ENCODE peak calls at places on chromosomes 6 and 20, in nine cellular contexts. Y, C, Z, G, J, U, R, P and X are unnamed samples.

GRCh38 chr20:33789109-33789857 is 21.9 kb upstream of the CHMP4B start:
- DNase-seq in R (peak), U (no peak), G (peak), Y (no peak), P (no peak), C (peak), Z (no peak), J (no peak), X (peak)

GRCh38 chr20:35742741-35743523 is 872 bp upstream of the RBM39 start:
- DNase-seq in J (no peak), G (no peak), R (no peak), U (peak), P (no peak), Y (peak), C (no peak), Z (no peak), X (no peak)

GRCh38 chr6:89895273-89895874 is 1.1 kb downstream of the GJA10 start:
- DNase-seq in G (no peak), P (no peak), R (peak), Z (no peak), Y (no peak), U (no peak), C (no peak), J (no peak), X (no peak)

GRCh38 chr6:41503435-41503768 is 42.8 kb upstream of the FOXP4 start:
- DNase-seq in R (no peak), G (no peak), J (no peak), Y (no peak), U (no peak), P (no peak), Z (no peak), C (no peak), X (no peak)

GRCh38 chr6:51541847-51542246 is 545.6 kb downstream of the PKHD1 start:
- DNase-seq in Z (peak), R (peak), Y (no peak), U (no peak), P (no peak), J (no peak), C (no peak), G (no peak), X (no peak)

GRCh38 chr6:56849876-56850275 is 105.0 kb upstream of the BEND6 start:
- DNase-seq in Z (peak), Y (no peak), G (no peak), P (no peak), J (no peak), U (no peak), C (no peak), R (peak), X (no peak)

GRCh38 chr6:108800510-108800909 is 47.7 kb upstream of the ARMC2 start:
- DNase-seq in C (no peak), Y (no peak), U (no peak), R (no peak), G (no peak), Z (peak), J (no peak), P (no peak), X (peak)

GRCh38 chr6:29723666-29724588 is 693 bp downstream of the HLA-F start:
- DNase-seq in J (peak), Z (no peak), Y (no peak), C (peak), G (no peak), U (peak), R (peak), P (no peak), X (no peak)